ENCODE peak calls at places on chromosomes 5 and 9, in four cellular contexts. One of them, this sample, is unnamed.
A peak's percentile ranks its signal among the peaks of the same experiment; 100 is the strongest.

GRCh38 chr5:160333726-160334125 is 21.4 kb upstream of the CCNJL start:
- DNase-seq in stomach: no peak
- DNase-seq in prostate gland: no peak
- DNase-seq in adrenal gland: no peak
- DNase-seq in this sample: no peak

GRCh38 chr5:32042571-32042970 is 131.5 kb downstream of the GOLPH3 start:
- DNase-seq in prostate gland: no peak
- DNase-seq in adrenal gland: peak; percentile 39
- DNase-seq in stomach: no peak
- DNase-seq in this sample: no peak

GRCh38 chr9:30584559-30584958 is 1799.9 kb upstream of the ACO1 start:
- DNase-seq in stomach: no peak
- DNase-seq in prostate gland: no peak
- DNase-seq in adrenal gland: no peak
- DNase-seq in this sample: no peak

GRCh38 chr5:7742241-7742656 is 108.7 kb downstream of the CFAP90 start:
- DNase-seq in prostate gland: no peak
- DNase-seq in stomach: peak; percentile 48
- DNase-seq in adrenal gland: no peak
- DNase-seq in this sample: no peak

GRCh38 chr9:109542922-109543321 is 44.8 kb upstream of the PTPN3 start:
- DNase-seq in stomach: no peak
- DNase-seq in adrenal gland: no peak
- DNase-seq in prostate gland: no peak
- DNase-seq in this sample: no peak

GRCh38 chr5:133869675-133869978 is 98.8 kb downstream of the C5orf15 start:
- DNase-seq in adrenal gland: peak; percentile 69
- DNase-seq in prostate gland: peak; percentile 32
- DNase-seq in stomach: peak; percentile 41
- DNase-seq in this sample: no peak

GRCh38 chr5:111703662-111704061 is 53.3 kb downstream of the NREP start:
- DNase-seq in stomach: no peak
- DNase-seq in prostate gland: no peak
- DNase-seq in adrenal gland: no peak
- DNase-seq in this sample: no peak

GRCh38 chr5:32326216-32326772 is 13.6 kb upstream of the MTMR12 start:
- DNase-seq in prostate gland: no peak
- DNase-seq in adrenal gland: no peak
- DNase-seq in stomach: no peak
- DNase-seq in this sample: no peak

GRCh38 chr5:17275279-17276158 is 58.1 kb downstream of the BASP1 start:
- DNase-seq in adrenal gland: no peak
- DNase-seq in stomach: no peak
- DNase-seq in prostate gland: no peak
- DNase-seq in this sample: peak; percentile 79

GRCh38 chr5:150626853-150627276 is 13.6 kb upstream of the SYNPO start:
- DNase-seq in stomach: peak; percentile 67
- DNase-seq in prostate gland: no peak
- DNase-seq in adrenal gland: peak; percentile 71
- DNase-seq in this sample: no peak
- TF ChIP-seq POLR2A in stomach: no peak
- TF ChIP-seq POLR2A in prostate gland: peak; percentile 43
- TF ChIP-seq POLR2A in adrenal gland: no peak
- TF ChIP-seq POLR2A in this sample: no peak

GRCh38 chr5:129271309-129271708 is 176.8 kb downstream of the ISOC1 start:
- DNase-seq in prostate gland: no peak
- DNase-seq in adrenal gland: no peak
- DNase-seq in stomach: no peak
- DNase-seq in this sample: no peak
- TF ChIP-seq CTCF in prostate gland: no peak
- TF ChIP-seq CTCF in adrenal gland: peak; percentile 7
- TF ChIP-seq CTCF in stomach: no peak
- TF ChIP-seq CTCF in this sample: no peak

GRCh38 chr9:128265348-128265847 is 10.4 kb downstream of the GOLGA2 start:
- DNase-seq in prostate gland: no peak
- DNase-seq in stomach: no peak
- DNase-seq in adrenal gland: no peak
- DNase-seq in this sample: no peak

GRCh38 chr9:128271112-128271511 is 4.7 kb downstream of the GOLGA2 start:
- DNase-seq in stomach: peak; percentile 45
- DNase-seq in prostate gland: peak; percentile 38
- DNase-seq in adrenal gland: no peak
- DNase-seq in this sample: no peak

GRCh38 chr9:128262687-128263086 is 13.1 kb downstream of the GOLGA2 start:
- DNase-seq in prostate gland: no peak
- DNase-seq in stomach: no peak
- DNase-seq in adrenal gland: peak; percentile 57
- DNase-seq in this sample: no peak

GRCh38 chr9:128271512-128271911 is 4.3 kb downstream of the GOLGA2 start:
- DNase-seq in adrenal gland: no peak
- DNase-seq in prostate gland: no peak
- DNase-seq in stomach: no peak
- DNase-seq in this sample: no peak

GRCh38 chr9:128266868-128267590 is 8.8 kb downstream of the GOLGA2 start:
- DNase-seq in prostate gland: no peak
- DNase-seq in adrenal gland: no peak
- DNase-seq in stomach: no peak
- DNase-seq in this sample: no peak
- TF ChIP-seq POLR2A in prostate gland: no peak
- TF ChIP-seq POLR2A in adrenal gland: no peak
- TF ChIP-seq POLR2A in stomach: no peak
- TF ChIP-seq POLR2A in this sample: no peak

DNA sequence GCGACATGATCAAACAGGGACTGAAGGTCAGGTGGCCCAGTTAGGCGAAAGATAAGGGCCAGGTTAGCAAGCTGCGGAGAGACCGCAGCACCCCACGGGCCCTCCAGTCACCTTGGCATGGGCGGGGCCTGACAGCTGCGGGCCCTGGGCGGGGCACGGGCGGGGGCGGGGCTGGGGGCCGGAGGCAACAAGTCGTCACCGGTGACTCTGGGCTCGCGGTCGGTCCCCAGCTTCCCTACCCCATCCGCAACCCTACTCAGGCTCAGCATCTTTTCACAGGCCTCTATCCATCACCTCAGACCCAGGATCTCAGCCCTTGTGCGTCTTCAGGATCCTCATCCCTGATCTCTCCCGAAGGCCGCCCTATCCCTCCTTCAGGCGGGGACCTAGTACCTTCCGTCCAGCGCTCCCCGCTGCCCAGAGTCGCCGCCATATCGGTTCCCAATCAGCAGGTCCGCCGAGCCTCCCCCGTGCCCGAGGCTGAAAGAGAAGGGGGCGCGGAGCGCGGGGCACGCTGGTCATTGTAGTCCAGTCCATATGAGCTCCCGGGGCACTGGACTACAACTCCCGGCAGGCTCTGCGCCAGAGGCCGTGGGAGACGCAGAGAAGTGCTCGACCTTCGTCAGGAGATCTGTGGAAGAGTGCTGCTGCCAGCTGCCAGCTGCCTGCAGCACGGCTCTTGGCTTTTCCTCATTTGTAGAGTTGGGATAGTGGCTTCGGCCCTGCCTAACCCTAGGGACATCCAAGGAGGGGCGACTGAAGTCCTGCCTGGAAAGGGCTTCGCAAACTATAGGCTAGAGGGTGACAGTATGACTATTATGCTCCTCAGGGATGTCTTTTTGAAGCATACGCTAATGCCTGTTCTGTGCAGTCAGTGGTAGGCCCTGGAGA is at the start of gene DNAJC18:
- DNase-seq in adrenal gland: peak; percentile 97
- DNase-seq in stomach: peak; percentile 93
- DNase-seq in prostate gland: peak; percentile 93
- DNase-seq in this sample: peak; percentile 98
- TF ChIP-seq CTCF in adrenal gland: no peak
- TF ChIP-seq CTCF in stomach: no peak
- TF ChIP-seq CTCF in prostate gland: no peak
- TF ChIP-seq CTCF in this sample: no peak

GRCh38 chr5:146223179-146223578 is 19.8 kb downstream of the RBM27 start:
- DNase-seq in stomach: no peak
- DNase-seq in adrenal gland: no peak
- DNase-seq in prostate gland: no peak
- DNase-seq in this sample: no peak
- TF ChIP-seq POLR2A in stomach: no peak
- TF ChIP-seq POLR2A in adrenal gland: no peak
- TF ChIP-seq POLR2A in prostate gland: no peak
- TF ChIP-seq POLR2A in this sample: no peak

DNA sequence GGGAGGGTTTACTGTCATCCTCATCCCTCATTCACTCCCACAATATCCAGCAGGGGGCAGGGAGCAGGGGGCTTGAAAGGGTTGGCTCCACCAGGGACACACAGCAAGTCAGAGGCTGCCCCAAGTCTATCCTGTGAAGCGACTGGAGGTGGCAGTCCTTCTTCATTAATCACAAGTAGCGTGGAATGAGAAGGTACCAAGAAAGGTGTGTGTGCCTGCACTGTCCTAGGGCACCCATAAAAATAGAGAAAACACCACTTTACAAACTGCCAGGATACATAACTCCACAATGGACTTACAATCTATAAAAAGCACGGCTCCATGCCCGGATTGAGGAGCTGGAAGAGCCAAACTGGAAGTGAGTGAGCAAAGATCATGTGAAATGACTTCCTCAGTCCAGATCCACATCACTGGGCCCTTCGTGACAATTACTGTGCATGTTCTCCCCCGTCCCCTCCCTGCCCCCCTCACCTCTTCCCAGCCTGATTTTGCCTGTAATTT is 183.9 kb downstream of the SLIT3 start:
- DNase-seq in prostate gland: no peak
- DNase-seq in stomach: no peak
- DNase-seq in adrenal gland: no peak
- DNase-seq in this sample: no peak
- TF ChIP-seq CTCF in prostate gland: no peak
- TF ChIP-seq CTCF in stomach: no peak
- TF ChIP-seq CTCF in adrenal gland: no peak
- TF ChIP-seq CTCF in this sample: no peak

GRCh38 chr5:176647030-176647869 is at the start of gene TSPAN17:
- DNase-seq in prostate gland: peak; percentile 100
- DNase-seq in adrenal gland: peak; percentile 100
- DNase-seq in stomach: peak; percentile 100
- DNase-seq in this sample: peak; percentile 100
- TF ChIP-seq POLR2A in prostate gland: peak; percentile 71
- TF ChIP-seq POLR2A in adrenal gland: peak; percentile 67
- TF ChIP-seq POLR2A in stomach: no peak
- TF ChIP-seq POLR2A in this sample: peak; percentile 62

DNA sequence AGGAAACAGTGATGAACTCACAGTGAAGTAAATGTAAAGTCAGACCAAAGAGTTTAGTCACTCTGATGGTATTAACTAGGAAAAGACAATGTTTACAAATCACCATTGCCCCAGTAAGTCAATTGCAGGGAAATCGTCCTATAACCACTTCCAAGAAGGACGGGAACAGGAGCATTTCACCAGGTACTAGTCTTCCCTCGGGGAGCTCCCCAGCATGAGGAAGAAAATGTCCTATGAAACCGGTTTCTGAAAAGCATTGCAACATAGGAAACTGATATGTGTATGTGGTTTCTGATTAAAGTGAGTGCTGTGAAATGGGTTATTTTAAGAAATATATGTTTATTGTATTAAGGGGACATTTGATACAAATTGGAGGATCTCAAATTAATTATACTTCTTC is 626.7 kb upstream of the ADAMTS16 start:
- DNase-seq in adrenal gland: no peak
- DNase-seq in stomach: no peak
- DNase-seq in prostate gland: no peak
- DNase-seq in this sample: no peak
- TF ChIP-seq CTCF in adrenal gland: no peak
- TF ChIP-seq CTCF in stomach: no peak
- TF ChIP-seq CTCF in prostate gland: no peak
- TF ChIP-seq CTCF in this sample: no peak

This sample was measured in spleen.